ENCODE peak calls at places on chromosome 7, in seven cellular contexts. X is activated naive CD8-positive, alpha-beta T cell treated with anti-CD3 and anti-CD28 coated beads, Interleukin-2, amount 10 ng/mL, durations not matched to agents 7 days and 5 days; W is AG10803; I is prostate gland; M is hypothalamus; G is stimulated activated CD8-positive, alpha-beta memory T cell treated with anti-CD3 and anti-CD28 coated beads, Interleukin-15, amount 100 ng/mL, for 4 hours; S is Calu3. C is an unnamed sample.

GRCh38 chr7:7956531-7957221 is 11.9 kb upstream of the GLCCI1 start:
- DNase-seq in X (no peak), W (peak), I (no peak), M (no peak), G (no peak), S (no peak), C (no peak)

GRCh38 chr7:42285383-42285824 is 48.4 kb upstream of the GLI3 start:
- DNase-seq in X (no peak), W (no peak), I (no peak), M (no peak), G (no peak), S (no peak), C (peak)

GRCh38 chr7:92768501-92769360 is 67.6 kb downstream of the CDK6 start:
- DNase-seq in X (no peak), W (peak), I (no peak), M (no peak), G (no peak), S (no peak), C (no peak)

GRCh38 chr7:112798199-112799159 is 8.3 kb upstream of the TMEM168 start:
- DNase-seq in X (no peak), W (no peak), I (no peak), M (no peak), G (no peak), S (no peak), C (no peak)

GRCh38 chr7:116802144-116802747 is 60.1 kb upstream of the CAPZA2 start:
- DNase-seq in X (no peak), W (peak), I (peak), M (no peak), G (no peak), S (no peak), C (peak)

GRCh38 chr7:116120839-116121238 is 89.5 kb upstream of the TES start:
- DNase-seq in X (no peak), W (peak), I (no peak), M (no peak), G (no peak), S (no peak), C (no peak)

GRCh38 chr7:1931248-1931950 is 261.3 kb downstream of the ELFN1 start:
- DNase-seq in X (no peak), W (no peak), I (no peak), M (no peak), G (no peak), S (no peak), C (no peak)

GRCh38 chr7:147419001-147419400 is 1171.6 kb upstream of the C7orf33 start:
- DNase-seq in X (no peak), W (no peak), I (no peak), M (no peak), G (no peak), S (no peak), C (no peak)

GRCh38 chr7:144038887-144039286 is 9.9 kb upstream of the OR2A5 start:
- DNase-seq in X (no peak), W (no peak), I (no peak), M (no peak), G (no peak), S (no peak), C (no peak)

C was measured in Caki2.